ENCODE peak calls at places on chromosomes 6 and 20, in six cellular contexts. I, Z, E, L, K and F are unnamed samples.

GRCh38 chr6:163327165-163327880 is 87.2 kb upstream of the QKI start:
- DNase-seq in I (no peak), Z (no peak), E (no peak), L (no peak), K (no peak), F (no peak)

GRCh38 chr6:9532621-9533557 is 882.0 kb downstream of the TFAP2A start:
- DNase-seq in I (no peak), Z (no peak), E (no peak), L (no peak), K (no peak), F (no peak)

GRCh38 chr6:156017838-156018237 is 562.2 kb upstream of the NOX3 start:
- DNase-seq in I (no peak), Z (no peak), E (no peak), L (no peak), K (no peak), F (no peak)

GRCh38 chr20:45343445-45343866 is 4.8 kb downstream of the SDC4 start:
- DNase-seq in I (no peak), Z (no peak), E (no peak), L (no peak), K (peak), F (no peak)

GRCh38 chr6:146850238-146850896 is 251.6 kb downstream of the ADGB start:
- DNase-seq in I (no peak), Z (peak), E (no peak), L (peak), K (no peak), F (no peak)

GRCh38 chr6:52503344-52503747 is 73.5 kb downstream of the TRAM2 start:
- DNase-seq in I (no peak), Z (no peak), E (no peak), L (no peak), K (no peak), F (no peak)

GRCh38 chr6:113445201-113445600 is 411.9 kb upstream of the MARCKS start:
- DNase-seq in I (no peak), Z (no peak), E (no peak), L (no peak), K (no peak), F (no peak)

GRCh38 chr6:145587342-145587741 is 148.0 kb downstream of the EPM2A start:
- DNase-seq in I (no peak), Z (no peak), E (no peak), L (no peak), K (no peak), F (no peak)

GRCh38 chr20:44861547-44862006 is 23.9 kb upstream of the YWHAB start:
- DNase-seq in I (peak), Z (peak), E (peak), L (peak), K (no peak), F (peak)

DNA sequence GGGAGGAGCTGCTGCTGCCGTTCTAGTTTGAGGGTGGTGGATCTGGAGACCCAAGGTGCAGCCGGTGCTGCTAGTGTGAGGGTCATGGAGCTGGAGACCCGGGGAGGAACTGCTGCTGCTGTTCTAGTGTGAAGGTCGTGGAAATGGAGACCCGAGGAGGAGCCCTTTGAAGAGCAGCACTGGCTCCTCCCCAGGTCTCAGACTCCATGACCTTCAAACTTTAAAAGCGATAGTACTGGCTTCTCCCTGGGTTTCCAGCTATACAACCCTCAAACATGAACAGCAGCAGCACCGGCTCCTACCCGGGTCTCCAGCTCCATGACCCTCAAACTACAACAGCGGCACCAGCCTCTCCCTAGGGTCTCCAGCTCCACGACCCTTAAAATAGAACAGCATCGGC is 15.5 kb downstream of the ULBP3 start:
- DNase-seq in I (peak), Z (no peak), E (no peak), L (no peak), K (no peak), F (no peak)
- TF ChIP-seq CTCF in I (no peak), Z (no peak), E (no peak), L (no peak), K (no peak), F (no peak)

GRCh38 chr20:57693002-57693582 is 16.7 kb downstream of the PMEPA1 start:
- DNase-seq in I (no peak), Z (no peak), E (no peak), L (no peak), K (peak), F (no peak)
- TF ChIP-seq CTCF in I (no peak), Z (no peak), E (peak), L (peak), K (peak), F (no peak)

DNA sequence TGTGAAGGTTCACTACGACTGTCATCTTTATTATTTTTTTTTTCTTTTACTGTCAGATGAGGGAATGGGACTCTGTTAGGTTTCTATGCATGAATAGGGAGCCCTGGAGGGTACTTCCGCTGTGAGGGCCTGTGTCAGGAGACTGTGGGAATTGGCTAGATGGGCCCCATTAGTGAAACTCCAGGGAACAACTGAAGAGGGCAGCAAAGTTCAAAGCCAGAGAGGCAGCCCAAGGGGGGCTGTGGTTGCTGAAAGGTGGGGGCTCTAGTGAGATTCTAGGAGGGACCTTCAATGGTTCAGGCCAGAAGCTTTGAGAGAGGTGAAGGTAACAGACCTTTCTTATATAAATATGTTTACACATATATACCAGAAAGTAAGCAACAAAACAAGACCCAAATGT is 13.2 kb upstream of the EPB41L1 start:
- DNase-seq in I (no peak), Z (no peak), E (no peak), L (no peak), K (no peak), F (no peak)
- TF ChIP-seq CTCF in I (no peak), Z (no peak), E (no peak), L (no peak), K (no peak), F (no peak)

GRCh38 chr6:82712826-82713225 is 349.2 kb downstream of the TPBG start:
- DNase-seq in I (no peak), Z (no peak), E (no peak), L (no peak), K (no peak), F (no peak)
- TF ChIP-seq CTCF in I (no peak), Z (no peak), E (no peak), L (no peak), K (no peak), F (peak)

GRCh38 chr20:11917663-11918062 is at the start of gene BTBD3:
- DNase-seq in I (no peak), Z (peak), E (no peak), L (peak), K (peak), F (no peak)
- TF ChIP-seq CTCF in I (no peak), Z (no peak), E (no peak), L (peak), K (no peak), F (no peak)

GRCh38 chr6:73129653-73130443 is 95.4 kb downstream of the KHDC1L start:
- DNase-seq in I (peak), Z (peak), E (no peak), L (peak), K (peak), F (peak)
- TF ChIP-seq CTCF in I (peak), Z (peak), E (peak), L (peak), K (peak), F (peak)

DNA sequence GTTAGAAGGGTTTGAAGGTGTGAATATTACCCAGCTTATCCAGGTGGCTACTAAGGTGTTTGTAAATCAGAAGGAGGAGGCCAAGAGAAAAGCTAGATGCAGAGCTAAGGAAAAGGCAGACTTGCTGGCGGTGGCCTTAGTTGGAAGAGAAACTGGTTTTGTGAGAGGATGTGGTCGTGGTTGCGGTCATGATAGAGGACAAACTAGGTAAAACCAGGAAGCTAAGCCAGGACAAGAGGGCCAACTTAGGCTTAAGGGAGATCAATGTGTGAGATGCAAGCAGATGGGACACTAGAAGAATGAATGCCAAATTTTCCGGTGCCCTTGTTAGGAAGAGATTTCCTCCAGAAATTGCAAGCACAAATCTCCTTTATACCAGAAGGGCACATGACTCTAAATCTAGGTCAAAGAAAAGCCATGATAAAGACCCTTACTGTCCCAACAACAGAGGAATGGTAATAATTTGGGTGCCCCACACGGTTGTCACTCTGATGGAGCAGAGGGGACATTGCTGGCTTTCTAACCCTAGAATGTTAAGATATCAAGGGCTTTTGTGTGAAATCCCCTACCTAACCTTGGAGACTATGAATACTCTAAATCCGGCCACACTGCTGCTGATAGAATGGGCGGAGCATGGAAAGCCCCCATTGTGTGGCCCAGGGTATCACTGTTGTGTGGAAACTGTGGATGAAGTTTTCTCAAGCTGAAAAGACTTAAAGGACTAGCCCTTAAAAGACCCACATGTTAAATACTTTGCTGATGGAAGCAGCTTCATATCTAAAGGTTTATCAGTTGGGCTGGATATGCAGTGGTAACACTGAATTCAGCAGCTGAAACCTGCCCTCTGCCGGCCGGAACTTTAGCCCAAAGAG is 7.8 kb downstream of the IL22RA2 start:
- DNase-seq in I (no peak), Z (no peak), E (no peak), L (no peak), K (peak), F (no peak)
- TF ChIP-seq CTCF in I (no peak), Z (no peak), E (no peak), L (no peak), K (peak), F (no peak)

DNA sequence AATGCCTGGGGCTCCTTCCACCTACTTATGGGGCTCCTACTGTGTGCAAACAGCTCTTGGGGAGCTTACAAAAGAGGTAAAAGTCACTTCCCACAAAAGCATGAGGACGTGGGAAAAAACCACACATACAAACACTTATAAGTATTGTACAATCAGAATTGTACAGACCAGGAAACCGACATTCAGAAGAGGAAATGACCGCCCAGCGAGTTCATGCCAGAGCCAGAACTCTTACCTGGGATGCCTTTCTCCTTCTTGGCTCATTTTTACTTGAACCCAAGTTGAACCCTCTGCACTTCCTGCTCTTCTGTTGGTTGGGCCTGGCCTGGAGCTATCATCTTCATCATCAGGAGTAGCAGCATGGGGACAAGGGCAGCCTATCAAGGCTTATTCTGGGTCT is 6.2 kb upstream of the PPP1R16B start:
- DNase-seq in I (no peak), Z (no peak), E (no peak), L (no peak), K (no peak), F (no peak)
- TF ChIP-seq CTCF in I (no peak), Z (no peak), E (no peak), L (no peak), K (no peak), F (no peak)